ENCODE peak calls at places on chromosomes 1 and 21, in four cellular contexts. R is kidney, B is PC-3, J is AG10803. K is an unnamed sample.

GRCh38 chr1:110260194-110260593 is 50.1 kb downstream of the KCNC4 start:
- DNase-seq in R (no peak), B (no peak), J (no peak), K (no peak)

GRCh38 chr1:69082312-69082711 is 485.4 kb upstream of the LRRC7 start:
- DNase-seq in R (no peak), B (no peak), J (no peak), K (no peak)

GRCh38 chr1:12851779-12852178 is 3.3 kb upstream of the HNRNPCL1 start:
- DNase-seq in R (no peak), B (peak; percentile 28), J (peak; percentile 31), K (peak; percentile 4)

GRCh38 chr1:76269175-76269574 is 194.6 kb downstream of the ST6GALNAC3 start:
- DNase-seq in R (no peak), B (no peak), J (peak; percentile 76), K (no peak)

GRCh38 chr1:10074855-10075418 is 42.2 kb downstream of the UBE4B start:
- DNase-seq in R (no peak), B (no peak), J (no peak), K (no peak)

GRCh38 chr1:40162791-40163441 is 1.7 kb downstream of the RLF start:
- DNase-seq in R (no peak), B (peak; percentile 29), J (peak; percentile 29), K (no peak)

GRCh38 chr1:1433804-1434130 is 1.7 kb upstream of the VWA1 start:
- DNase-seq in R (peak; percentile 91), B (peak; percentile 75), J (no peak), K (no peak)

GRCh38 chr1:203320546-203321272 is 15.4 kb downstream of the BTG2 start:
- DNase-seq in R (peak; percentile 85), B (no peak), J (peak; percentile 24), K (no peak)

GRCh38 chr1:11761988-11762406 is at the start of gene C1orf167:
- DNase-seq in R (no peak), B (no peak), J (no peak), K (no peak)

GRCh38 chr21:45365608-45366241 is 39.2 kb upstream of the COL18A1 start:
- DNase-seq in R (peak; percentile 71), B (peak; percentile 52), J (peak; percentile 70), K (no peak)

GRCh38 chr1:46747683-46748288 is 28.9 kb upstream of the EFCAB14 start:
- DNase-seq in R (no peak), B (peak; percentile 78), J (peak; percentile 44), K (no peak)

GRCh38 chr1:163168053-163168452 is 34.7 kb downstream of the RGS5 start:
- DNase-seq in R (no peak), B (peak; percentile 97), J (peak; percentile 99), K (peak; percentile 99)

GRCh38 chr1:59903136-59903754 is 23.3 kb downstream of the CYP2J2 start:
- DNase-seq in R (no peak), B (peak; percentile 61), J (peak; percentile 14), K (no peak)

GRCh38 chr1:14366361-14367018 is 232.0 kb upstream of the KAZN start:
- DNase-seq in R (no peak), B (no peak), J (no peak), K (no peak)

GRCh38 chr1:226061793-226062557 is 541 bp upstream of the H3-3A start:
- DNase-seq in R (peak; percentile 94), B (peak; percentile 89), J (peak; percentile 77), K (no peak)

GRCh38 chr1:174761257-174761760 is 238.4 kb upstream of the CACYBP start:
- DNase-seq in R (no peak), B (no peak), J (no peak), K (no peak)

GRCh38 chr1:184838374-184838995 is 83.8 kb upstream of the EDEM3 start:
- DNase-seq in R (no peak), B (peak; percentile 80), J (peak; percentile 98), K (peak; percentile 95)

GRCh38 chr1:111723091-111723806 is 15.9 kb downstream of the INKA2 start:
- DNase-seq in R (peak; percentile 13), B (no peak), J (no peak), K (no peak)

GRCh38 chr1:228084325-228084724 is 1.8 kb downstream of the ARF1 start:
- DNase-seq in R (no peak), B (peak; percentile 94), J (peak; percentile 83), K (peak; percentile 34)

GRCh38 chr1:199463521-199464127 is 563.9 kb upstream of the NR5A2 start:
- DNase-seq in R (no peak), B (peak; percentile 67), J (peak; percentile 36), K (peak; percentile 22)

GRCh38 chr1:14413809-14414208 is 184.7 kb upstream of the KAZN start:
- DNase-seq in R (no peak), B (peak; percentile 68), J (peak; percentile 89), K (no peak)

GRCh38 chr21:38486221-38486620 is 12.1 kb downstream of the ERG start:
- DNase-seq in R (no peak), B (peak; percentile 76), J (peak; percentile 31), K (no peak)

GRCh38 chr1:46489169-46489637 is 433 bp upstream of the DMBX1 start:
- DNase-seq in R (no peak), B (peak; percentile 24), J (no peak), K (no peak)

GRCh38 chr1:116699605-116700004 is 32.1 kb upstream of the IGSF3 start:
- DNase-seq in R (no peak), B (no peak), J (no peak), K (no peak)

GRCh38 chr1:34389974-34390373 is 213.3 kb downstream of the C1orf94 start:
- DNase-seq in R (no peak), B (no peak), J (no peak), K (no peak)

DNA sequence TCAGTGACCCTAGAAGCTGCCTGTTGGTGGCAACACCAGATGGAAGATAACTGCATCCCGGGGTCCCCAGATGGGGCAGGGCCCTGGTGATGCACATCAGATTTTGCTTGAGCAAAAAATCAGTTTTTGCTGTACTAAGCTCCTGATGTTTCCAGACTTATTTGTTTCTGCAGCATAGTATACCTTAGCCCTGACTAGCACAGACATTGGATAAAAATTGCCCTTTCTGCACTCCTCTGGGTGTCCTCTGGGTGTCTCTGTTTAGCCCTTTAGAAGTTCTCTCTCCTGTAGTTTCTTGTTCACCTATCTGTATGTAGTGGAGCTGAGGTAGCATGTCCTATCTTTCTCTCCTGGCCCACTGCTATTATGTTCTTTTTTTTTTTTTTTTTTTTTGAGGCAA is 30.3 kb upstream of the PLA2G2C start:
- DNase-seq in R (no peak), B (peak; percentile 71), J (peak; percentile 7), K (no peak)
- TF ChIP-seq CTCF in R (no peak), B (peak; percentile 75), J (peak; percentile 41), K (peak; percentile 26)

GRCh38 chr1:205775717-205776056 is 405 bp upstream of the RAB29 start:
- DNase-seq in R (no peak), B (peak; percentile 39), J (peak; percentile 63), K (no peak)
- H3K4me3 ChIP-seq in R (peak overlapping the region; percentile 95), B (peak overlapping the region; percentile 92), J (peak overlapping the region; percentile 96), K (no peak overlapping the region)

GRCh38 chr1:7808253-7808844 is 24.3 kb downstream of the PER3 start:
- DNase-seq in R (no peak), B (peak; percentile 52), J (peak; percentile 52), K (no peak)
- TF ChIP-seq CTCF in R (peak; percentile 31), B (peak; percentile 84), J (peak; percentile 56), K (peak; percentile 44)

GRCh38 chr1:175890958-175891357 is 147.6 kb upstream of the TNR start:
- DNase-seq in R (no peak), B (no peak), J (no peak), K (no peak)
- H3K4me3 ChIP-seq in R (no peak overlapping the region), B (no peak overlapping the region), J (no peak overlapping the region), K (no peak overlapping the region)

GRCh38 chr1:84141177-84142003 is 2.7 kb upstream of the PRKACB start:
- DNase-seq in R (no peak), B (peak; percentile 60), J (no peak), K (no peak)
- TF ChIP-seq CTCF in R (peak; percentile 38), B (peak; percentile 79), J (peak; percentile 69), K (peak; percentile 42)